ENCODE peak calls at places on chromosomes 13 and 19, in six cellular contexts. One of them, this sample, is unnamed.

GRCh38 chr19:48940902-48941301 is 7.4 kb downstream of the DHDH start:
- DNase-seq in activated CD8-positive, alpha-beta memory T cell treated with anti-CD3 and anti-CD28 coated beads for 1 hour: no peak
- DNase-seq in EH: no peak
- DNase-seq in BE2C: no peak
- DNase-seq in thyroid gland: no peak
- DNase-seq in foreskin fibroblast: no peak
- DNase-seq in this sample: no peak

GRCh38 chr19:29687244-29687896 is 22.1 kb downstream of the PLEKHF1 start:
- DNase-seq in activated CD8-positive, alpha-beta memory T cell treated with anti-CD3 and anti-CD28 coated beads for 1 hour: no peak
- DNase-seq in thyroid gland: no peak
- DNase-seq in foreskin fibroblast: peak
- DNase-seq in BE2C: no peak
- DNase-seq in EH: peak
- DNase-seq in this sample: no peak

GRCh38 chr19:30857388-30857787 is 485.2 kb downstream of the ZNF536 start:
- DNase-seq in activated CD8-positive, alpha-beta memory T cell treated with anti-CD3 and anti-CD28 coated beads for 1 hour: no peak
- DNase-seq in thyroid gland: no peak
- DNase-seq in EH: no peak
- DNase-seq in foreskin fibroblast: no peak
- DNase-seq in BE2C: no peak
- DNase-seq in this sample: peak

GRCh38 chr13:39876258-39876657 is 220.8 kb downstream of the COG6 start:
- DNase-seq in foreskin fibroblast: peak
- DNase-seq in EH: peak
- DNase-seq in thyroid gland: no peak
- DNase-seq in activated CD8-positive, alpha-beta memory T cell treated with anti-CD3 and anti-CD28 coated beads for 1 hour: no peak
- DNase-seq in BE2C: no peak
- DNase-seq in this sample: no peak

GRCh38 chr13:83162493-83162892 is 719.8 kb downstream of the SLITRK1 start:
- DNase-seq in activated CD8-positive, alpha-beta memory T cell treated with anti-CD3 and anti-CD28 coated beads for 1 hour: no peak
- DNase-seq in BE2C: no peak
- DNase-seq in foreskin fibroblast: no peak
- DNase-seq in EH: peak
- DNase-seq in thyroid gland: no peak
- DNase-seq in this sample: no peak

GRCh38 chr13:38819596-38819995 is 132.7 kb downstream of the FREM2 start:
- DNase-seq in BE2C: no peak
- DNase-seq in foreskin fibroblast: no peak
- DNase-seq in activated CD8-positive, alpha-beta memory T cell treated with anti-CD3 and anti-CD28 coated beads for 1 hour: no peak
- DNase-seq in EH: no peak
- DNase-seq in thyroid gland: no peak
- DNase-seq in this sample: no peak

GRCh38 chr13:35292329-35292728 is 184.2 kb downstream of the MAB21L1 start:
- DNase-seq in EH: no peak
- DNase-seq in BE2C: no peak
- DNase-seq in foreskin fibroblast: no peak
- DNase-seq in thyroid gland: no peak
- DNase-seq in activated CD8-positive, alpha-beta memory T cell treated with anti-CD3 and anti-CD28 coated beads for 1 hour: no peak
- DNase-seq in this sample: no peak

GRCh38 chr19:39052243-39052746 is 19.9 kb upstream of the FBXO27 start:
- DNase-seq in BE2C: peak
- DNase-seq in EH: peak
- DNase-seq in thyroid gland: peak
- DNase-seq in activated CD8-positive, alpha-beta memory T cell treated with anti-CD3 and anti-CD28 coated beads for 1 hour: peak
- DNase-seq in foreskin fibroblast: peak
- DNase-seq in this sample: no peak

GRCh38 chr13:72643339-72643989 is 84.0 kb downstream of the MZT1 start:
- DNase-seq in foreskin fibroblast: no peak
- DNase-seq in thyroid gland: peak
- DNase-seq in activated CD8-positive, alpha-beta memory T cell treated with anti-CD3 and anti-CD28 coated beads for 1 hour: no peak
- DNase-seq in EH: peak
- DNase-seq in BE2C: peak
- DNase-seq in this sample: no peak

GRCh38 chr13:27130223-27131015 is 41.2 kb downstream of the USP12 start:
- DNase-seq in activated CD8-positive, alpha-beta memory T cell treated with anti-CD3 and anti-CD28 coated beads for 1 hour: no peak
- DNase-seq in EH: peak
- DNase-seq in foreskin fibroblast: peak
- DNase-seq in thyroid gland: no peak
- DNase-seq in BE2C: no peak
- DNase-seq in this sample: no peak

GRCh38 chr13:20400774-20401173 is 124.9 kb downstream of the CRYL1 start:
- DNase-seq in EH: peak
- DNase-seq in BE2C: no peak
- DNase-seq in activated CD8-positive, alpha-beta memory T cell treated with anti-CD3 and anti-CD28 coated beads for 1 hour: no peak
- DNase-seq in thyroid gland: no peak
- DNase-seq in foreskin fibroblast: peak
- DNase-seq in this sample: no peak

GRCh38 chr19:39631178-39631577 is 24.5 kb upstream of the LGALS16 start:
- DNase-seq in EH: no peak
- DNase-seq in foreskin fibroblast: no peak
- DNase-seq in activated CD8-positive, alpha-beta memory T cell treated with anti-CD3 and anti-CD28 coated beads for 1 hour: no peak
- DNase-seq in BE2C: no peak
- DNase-seq in thyroid gland: no peak
- DNase-seq in this sample: no peak

This sample was measured in iPS DF 19.7.